ENCODE peak calls at places on chromosomes 16 and 17, in four cellular contexts. One of them, this sample, is unnamed.

GRCh38 chr17:76726231-76726765 is at the start of gene JMJD6:
- DNase-seq in neuronal stem cell: peak; percentile 92
- DNase-seq in mesendoderm: peak; percentile 98
- DNase-seq in trophoblast cell: no peak
- DNase-seq in this sample: peak; percentile 95

GRCh38 chr17:5249615-5250014 is 15.0 kb upstream of the SCIMP start:
- DNase-seq in trophoblast cell: peak; percentile 98
- DNase-seq in mesendoderm: peak; percentile 81
- DNase-seq in neuronal stem cell: peak; percentile 58
- DNase-seq in this sample: peak; percentile 78

GRCh38 chr17:59963738-59964454 is 644 bp downstream of the RNFT1 start:
- DNase-seq in neuronal stem cell: no peak
- DNase-seq in trophoblast cell: peak; percentile 75
- DNase-seq in mesendoderm: peak; percentile 16
- DNase-seq in this sample: peak; percentile 69

GRCh38 chr17:5565808-5566207 is 18.5 kb downstream of the NLRP1 start:
- DNase-seq in mesendoderm: no peak
- DNase-seq in trophoblast cell: no peak
- DNase-seq in neuronal stem cell: no peak
- DNase-seq in this sample: no peak

GRCh38 chr17:20197527-20197926 is 188.4 kb downstream of the SPECC1 start:
- DNase-seq in trophoblast cell: no peak
- DNase-seq in mesendoderm: no peak
- DNase-seq in neuronal stem cell: no peak
- DNase-seq in this sample: no peak

GRCh38 chr17:2776589-2777241 is 19.5 kb upstream of the RAP1GAP2 start:
- DNase-seq in mesendoderm: peak; percentile 33
- DNase-seq in trophoblast cell: peak; percentile 39
- DNase-seq in neuronal stem cell: peak; percentile 65
- DNase-seq in this sample: no peak

GRCh38 chr16:69566437-69567030 is 768 bp downstream of the NFAT5 start:
- DNase-seq in mesendoderm: no peak
- DNase-seq in trophoblast cell: peak; percentile 42
- DNase-seq in neuronal stem cell: peak; percentile 56
- DNase-seq in this sample: peak; percentile 68

GRCh38 chr16:54280751-54281150 is 5.8 kb downstream of the IRX3 start:
- DNase-seq in neuronal stem cell: no peak
- DNase-seq in mesendoderm: peak; percentile 19
- DNase-seq in trophoblast cell: no peak
- DNase-seq in this sample: no peak

GRCh38 chr17:31581491-31581890 is 190.0 kb downstream of the RAB11FIP4 start:
- DNase-seq in mesendoderm: no peak
- DNase-seq in trophoblast cell: peak; percentile 22
- DNase-seq in neuronal stem cell: no peak
- DNase-seq in this sample: peak; percentile 29

GRCh38 chr17:556431-556995 is 158.1 kb downstream of the VPS53 start:
- DNase-seq in mesendoderm: no peak
- DNase-seq in trophoblast cell: no peak
- DNase-seq in neuronal stem cell: no peak
- DNase-seq in this sample: no peak

GRCh38 chr17:66255112-66255511 is 25.9 kb upstream of the APOH start:
- DNase-seq in mesendoderm: peak; percentile 72
- DNase-seq in trophoblast cell: peak; percentile 79
- DNase-seq in neuronal stem cell: peak; percentile 37
- DNase-seq in this sample: peak; percentile 83

GRCh38 chr17:61400058-61400785 is 579 bp downstream of the TBX2 start:
- DNase-seq in neuronal stem cell: no peak
- DNase-seq in mesendoderm: peak; percentile 53
- DNase-seq in trophoblast cell: peak; percentile 81
- DNase-seq in this sample: peak; percentile 40

GRCh38 chr17:2905269-2905668 is 109.0 kb downstream of the RAP1GAP2 start:
- DNase-seq in neuronal stem cell: no peak
- DNase-seq in mesendoderm: no peak
- DNase-seq in trophoblast cell: no peak
- DNase-seq in this sample: no peak

GRCh38 chr17:77312061-77312684 is 171.4 kb downstream of the SEC14L1 start:
- DNase-seq in neuronal stem cell: no peak
- DNase-seq in mesendoderm: no peak
- DNase-seq in trophoblast cell: no peak
- DNase-seq in this sample: no peak

GRCh38 chr17:52383493-52384100 is 225.1 kb upstream of the CA10 start:
- DNase-seq in trophoblast cell: peak; percentile 70
- DNase-seq in mesendoderm: peak; percentile 94
- DNase-seq in neuronal stem cell: peak; percentile 65
- DNase-seq in this sample: peak; percentile 0

GRCh38 chr17:6666557-6666956 is 15.0 kb downstream of the C17orf100 start:
- DNase-seq in trophoblast cell: no peak
- DNase-seq in mesendoderm: no peak
- DNase-seq in neuronal stem cell: no peak
- DNase-seq in this sample: no peak

GRCh38 chr16:28522792-28523191 is 16.0 kb downstream of the NUPR1 start:
- DNase-seq in neuronal stem cell: no peak
- DNase-seq in trophoblast cell: no peak
- DNase-seq in mesendoderm: no peak
- DNase-seq in this sample: no peak

GRCh38 chr17:76557368-76558209 is 17.7 kb downstream of the PRCD start:
- DNase-seq in neuronal stem cell: peak; percentile 95
- DNase-seq in trophoblast cell: peak; percentile 99
- DNase-seq in mesendoderm: peak; percentile 99
- DNase-seq in this sample: peak; percentile 96

DNA sequence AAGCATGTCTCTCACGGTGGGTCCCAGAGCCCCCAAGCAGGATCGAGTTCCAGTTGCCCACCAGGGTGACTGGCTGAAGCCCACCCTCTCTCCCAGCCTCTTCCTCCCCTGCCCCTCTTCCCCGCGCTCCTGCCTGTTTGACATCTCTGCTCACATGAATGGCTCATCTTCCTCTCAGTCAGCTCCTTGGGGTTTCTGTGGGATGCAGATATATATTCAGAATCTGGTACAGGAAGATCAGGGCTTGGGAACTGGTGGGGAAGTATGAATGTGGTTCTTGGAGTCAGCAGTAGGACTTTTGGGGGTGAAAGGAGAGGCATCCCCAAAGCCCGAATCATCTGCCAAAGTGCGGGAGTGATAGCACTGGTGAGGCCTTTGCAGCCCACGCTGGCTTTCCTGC is 158.9 kb upstream of the CIBAR2 start:
- DNase-seq in trophoblast cell: no peak
- DNase-seq in mesendoderm: no peak
- DNase-seq in neuronal stem cell: no peak
- DNase-seq in this sample: no peak
- H3K4me3 ChIP-seq in trophoblast cell: no peak overlapping the region
- H3K4me3 ChIP-seq in mesendoderm: no peak overlapping the region
- H3K4me3 ChIP-seq in neuronal stem cell: no peak overlapping the region
- H3K4me3 ChIP-seq in this sample: no peak overlapping the region

DNA sequence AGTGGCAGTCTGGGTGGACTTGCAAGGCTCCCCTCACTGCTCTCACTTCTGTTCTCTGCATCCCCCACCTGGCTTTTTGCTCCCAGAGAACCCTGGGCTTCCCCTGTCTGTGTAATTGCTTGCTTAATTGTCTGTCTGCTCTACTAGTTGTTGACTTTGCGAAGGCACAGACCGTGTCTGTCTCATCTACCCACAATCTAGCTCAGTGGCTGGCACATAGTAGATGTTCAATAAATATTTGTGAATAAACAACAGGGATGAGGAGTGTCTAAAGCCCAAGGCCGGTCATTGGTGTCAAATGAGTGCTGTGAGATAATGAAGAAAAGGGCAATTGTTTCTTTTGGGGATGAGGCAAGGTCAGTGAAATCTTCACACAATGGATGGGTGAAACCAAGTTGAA is 2.8 kb upstream of the SEZ6 start:
- DNase-seq in mesendoderm: no peak
- DNase-seq in neuronal stem cell: no peak
- DNase-seq in trophoblast cell: no peak
- DNase-seq in this sample: no peak
- H2BK120ac ChIP-seq in mesendoderm: no peak overlapping the region
- H2BK120ac ChIP-seq in neuronal stem cell: no peak overlapping the region
- H2BK120ac ChIP-seq in trophoblast cell: no peak overlapping the region
- H2BK120ac ChIP-seq in this sample: no peak overlapping the region

DNA sequence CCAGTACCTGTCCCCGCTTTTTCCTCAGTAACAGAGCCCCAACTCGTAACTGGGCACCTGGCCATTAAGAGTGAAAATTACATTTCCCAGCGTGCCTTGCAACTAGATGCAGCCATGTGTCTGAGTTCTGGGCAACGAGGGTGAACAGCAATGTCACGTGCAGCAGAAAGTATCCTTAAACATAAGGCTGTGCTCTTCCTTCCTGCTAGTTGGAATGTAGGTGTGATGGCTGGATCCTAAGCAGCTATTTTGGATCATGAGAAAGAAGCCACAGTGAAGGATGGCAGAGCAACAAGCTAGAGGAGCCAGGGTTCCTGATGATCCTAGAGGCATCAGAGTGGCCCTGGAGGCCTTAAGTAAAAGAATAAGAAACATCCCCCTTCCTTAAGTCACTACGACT is 36.0 kb downstream of the ACTG1 start:
- DNase-seq in mesendoderm: no peak
- DNase-seq in trophoblast cell: no peak
- DNase-seq in neuronal stem cell: no peak
- DNase-seq in this sample: no peak
- H3K4me3 ChIP-seq in mesendoderm: no peak overlapping the region
- H3K4me3 ChIP-seq in trophoblast cell: peak overlapping the region; percentile 13
- H3K4me3 ChIP-seq in neuronal stem cell: no peak overlapping the region
- H3K4me3 ChIP-seq in this sample: no peak overlapping the region

GRCh38 chr16:31061813-31062440 is 12.1 kb downstream of the ZNF668 start:
- DNase-seq in neuronal stem cell: no peak
- DNase-seq in trophoblast cell: no peak
- DNase-seq in mesendoderm: no peak
- DNase-seq in this sample: no peak
- H2BK120ac ChIP-seq in neuronal stem cell: no peak overlapping the region
- H2BK120ac ChIP-seq in trophoblast cell: no peak overlapping the region
- H2BK120ac ChIP-seq in mesendoderm: no peak overlapping the region
- H2BK120ac ChIP-seq in this sample: no peak overlapping the region

GRCh38 chr17:12521416-12521815 is 144.3 kb upstream of the MYOCD start:
- DNase-seq in mesendoderm: no peak
- DNase-seq in trophoblast cell: no peak
- DNase-seq in neuronal stem cell: no peak
- DNase-seq in this sample: peak; percentile 68
- H3K4me3 ChIP-seq in mesendoderm: no peak overlapping the region
- H3K4me3 ChIP-seq in trophoblast cell: no peak overlapping the region
- H3K4me3 ChIP-seq in neuronal stem cell: no peak overlapping the region
- H3K4me3 ChIP-seq in this sample: no peak overlapping the region

GRCh38 chr16:23781176-23781575 is 26.4 kb downstream of the CHP2 start:
- DNase-seq in neuronal stem cell: no peak
- DNase-seq in trophoblast cell: no peak
- DNase-seq in mesendoderm: no peak
- DNase-seq in this sample: no peak

GRCh38 chr16:23788653-23789052 is 33.8 kb downstream of the CHP2 start:
- DNase-seq in mesendoderm: no peak
- DNase-seq in neuronal stem cell: no peak
- DNase-seq in trophoblast cell: no peak
- DNase-seq in this sample: no peak

GRCh38 chr16:23784811-23785447 is 30.1 kb downstream of the CHP2 start:
- DNase-seq in mesendoderm: peak; percentile 46
- DNase-seq in neuronal stem cell: no peak
- DNase-seq in trophoblast cell: peak; percentile 90
- DNase-seq in this sample: peak; percentile 9

GRCh38 chr16:23786964-23787571 is 32.2 kb downstream of the CHP2 start:
- DNase-seq in trophoblast cell: no peak
- DNase-seq in neuronal stem cell: no peak
- DNase-seq in mesendoderm: no peak
- DNase-seq in this sample: no peak

DNA sequence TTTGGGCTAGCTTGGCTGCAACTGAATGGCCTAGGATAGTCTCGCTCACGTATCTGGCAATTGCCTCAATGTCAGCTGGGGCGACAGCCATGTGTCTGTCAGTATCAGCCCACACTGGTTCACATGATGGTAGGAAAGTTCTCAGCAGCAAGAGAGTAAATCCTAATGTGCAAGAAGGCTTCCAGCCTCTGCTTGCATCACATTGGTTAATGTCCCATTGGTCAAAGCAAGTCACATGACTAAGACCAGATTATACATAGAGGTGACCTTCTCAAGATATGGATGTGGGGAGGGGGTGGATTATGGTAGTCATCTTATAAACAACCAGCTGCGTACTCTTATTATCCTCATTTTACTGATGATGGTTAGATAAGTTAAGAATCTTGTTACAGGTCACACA is 31.0 kb downstream of the CHP2 start:
- DNase-seq in mesendoderm: no peak
- DNase-seq in trophoblast cell: no peak
- DNase-seq in neuronal stem cell: no peak
- DNase-seq in this sample: no peak
- H2BK120ac ChIP-seq in mesendoderm: no peak overlapping the region
- H2BK120ac ChIP-seq in trophoblast cell: no peak overlapping the region
- H2BK120ac ChIP-seq in neuronal stem cell: no peak overlapping the region
- H2BK120ac ChIP-seq in this sample: no peak overlapping the region

DNA sequence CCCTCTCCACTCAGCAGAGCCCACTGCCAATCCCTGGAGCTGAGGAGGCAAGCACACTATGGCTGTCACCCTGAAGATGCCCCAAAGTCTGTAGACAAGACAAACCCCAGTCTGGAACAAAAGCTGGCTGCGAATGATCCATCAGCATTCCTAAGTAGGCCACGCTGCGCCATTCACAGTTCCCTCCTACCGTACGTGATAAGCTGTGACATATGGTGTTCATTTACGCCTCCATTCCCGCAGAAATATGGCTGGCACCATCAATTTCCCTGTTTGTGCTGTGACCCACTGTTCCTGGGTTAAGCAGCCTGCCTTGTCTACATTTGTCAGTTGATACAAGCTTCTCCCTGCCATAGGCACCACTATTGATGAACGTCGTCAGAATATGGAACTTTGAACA is 294.9 kb downstream of the TMEM114 start:
- DNase-seq in mesendoderm: no peak
- DNase-seq in neuronal stem cell: no peak
- DNase-seq in trophoblast cell: no peak
- DNase-seq in this sample: no peak
- H3K4me3 ChIP-seq in mesendoderm: no peak overlapping the region
- H3K4me3 ChIP-seq in neuronal stem cell: no peak overlapping the region
- H3K4me3 ChIP-seq in trophoblast cell: no peak overlapping the region
- H3K4me3 ChIP-seq in this sample: no peak overlapping the region

GRCh38 chr17:14095630-14096029 is 26.3 kb downstream of the COX10 start:
- DNase-seq in neuronal stem cell: no peak
- DNase-seq in trophoblast cell: no peak
- DNase-seq in mesendoderm: no peak
- DNase-seq in this sample: no peak

GRCh38 chr17:14094676-14095075 is 25.4 kb downstream of the COX10 start:
- DNase-seq in trophoblast cell: no peak
- DNase-seq in mesendoderm: no peak
- DNase-seq in neuronal stem cell: no peak
- DNase-seq in this sample: no peak

GRCh38 chr17:14091367-14091766 is 22.1 kb downstream of the COX10 start:
- DNase-seq in mesendoderm: no peak
- DNase-seq in neuronal stem cell: no peak
- DNase-seq in trophoblast cell: no peak
- DNase-seq in this sample: peak; percentile 67

GRCh38 chr17:14095202-14095601 is 25.9 kb downstream of the COX10 start:
- DNase-seq in mesendoderm: no peak
- DNase-seq in neuronal stem cell: no peak
- DNase-seq in trophoblast cell: no peak
- DNase-seq in this sample: no peak

GRCh38 chr17:14092808-14093207 is 23.5 kb downstream of the COX10 start:
- DNase-seq in mesendoderm: no peak
- DNase-seq in neuronal stem cell: no peak
- DNase-seq in trophoblast cell: no peak
- DNase-seq in this sample: no peak
- H2BK120ac ChIP-seq in mesendoderm: no peak overlapping the region
- H2BK120ac ChIP-seq in neuronal stem cell: no peak overlapping the region
- H2BK120ac ChIP-seq in trophoblast cell: no peak overlapping the region
- H2BK120ac ChIP-seq in this sample: no peak overlapping the region

This sample was measured in IMR-90.